ENCODE peak calls at places on chromosomes 11 and 22, in four cellular contexts. H is HepG2, L is K562, C is GM12878. O is an unnamed sample.

GRCh38 chr11:77557553-77557952 is 32.2 kb upstream of the AQP11 start:
- DNase-seq in L (no peak), C (no peak), H (peak), O (peak)

GRCh38 chr11:131671764-131672163 is 301.3 kb downstream of the NTM start:
- DNase-seq in H (no peak), C (no peak), L (no peak), O (no peak)

GRCh38 chr11:77547863-77548551 is 41.7 kb upstream of the AQP11 start:
- DNase-seq in H (peak), L (peak), C (peak), O (peak)

GRCh38 chr11:74717211-74717997 is 13.8 kb downstream of the CHRDL2 start:
- DNase-seq in L (no peak), C (no peak), H (no peak), O (no peak)

GRCh38 chr22:49638001-49638400 is 189.7 kb downstream of the BRD1 start:
- DNase-seq in H (no peak), C (no peak), L (no peak), O (no peak)

GRCh38 chr22:46491936-46492335 is 45.5 kb downstream of the CELSR1 start:
- DNase-seq in H (no peak), L (no peak), C (no peak), O (no peak)

GRCh38 chr22:26321469-26321913 is 107.6 kb upstream of the ASPHD2 start:
- DNase-seq in L (peak), C (no peak), H (no peak), O (no peak)

GRCh38 chr11:114147389-114148382 is 88.2 kb downstream of the ZBTB16 start:
- DNase-seq in C (no peak), L (peak), H (no peak), O (no peak)

GRCh38 chr11:77879218-77879617 is 58.3 kb downstream of the AAMDC start:
- DNase-seq in C (peak), L (no peak), H (no peak), O (no peak)

GRCh38 chr11:44955019-44955738 is 4.5 kb upstream of the TP53I11 start:
- DNase-seq in L (peak), C (no peak), H (no peak), O (no peak)

GRCh38 chr22:44712962-44713361 is 11.0 kb downstream of the PRR5 start:
- DNase-seq in H (no peak), L (no peak), C (no peak), O (no peak)

GRCh38 chr22:48744283-48744641 is 1083.4 kb downstream of the BRD1 start:
- DNase-seq in C (no peak), H (no peak), L (no peak), O (no peak)

GRCh38 chr11:65118097-65118837 is 766 bp upstream of the ZNHIT2 start:
- DNase-seq in L (no peak), C (no peak), H (no peak), O (no peak)

GRCh38 chr11:8610532-8611116 is 16.6 kb upstream of the STK33 start:
- DNase-seq in H (no peak), C (no peak), L (no peak), O (no peak)

GRCh38 chr22:45441158-45441557 is 27.7 kb downstream of the RIBC2 start:
- DNase-seq in L (peak), H (peak), C (no peak), O (peak)

GRCh38 chr11:67484847-67485311 is 2.1 kb downstream of the AIP start:
- DNase-seq in C (peak), H (no peak), L (no peak), O (no peak)

GRCh38 chr11:30585892-30586250 is 282 bp downstream of the MPPED2 start:
- DNase-seq in L (no peak), H (no peak), C (no peak), O (peak)

GRCh38 chr22:50272103-50272782 is 2.1 kb upstream of the MAPK11 start:
- DNase-seq in C (no peak), H (no peak), L (no peak), O (no peak)

GRCh38 chr11:64219354-64219684 is 6.7 kb downstream of the TRPT1 start:
- DNase-seq in H (no peak), C (no peak), L (no peak), O (no peak)

GRCh38 chr11:107856981-107857517 is 1.5 kb downstream of the SLC35F2 start:
- DNase-seq in C (no peak), L (no peak), H (no peak), O (no peak)

GRCh38 chr11:69460540-69461257 is 20.8 kb upstream of the LINC01488 start:
- DNase-seq in H (peak), L (no peak), C (no peak), O (no peak)

GRCh38 chr11:61254403-61255025 is 13.5 kb downstream of the PGA5 start:
- DNase-seq in H (peak), L (peak), C (peak), O (peak)

GRCh38 chr11:47268448-47269001 is 1.4 kb upstream of the MADD start:
- DNase-seq in H (no peak), L (no peak), C (no peak), O (no peak)

GRCh38 chr11:17600316-17601205 is 53.5 kb downstream of the OTOG start:
- DNase-seq in C (no peak), L (no peak), H (no peak), O (no peak)

GRCh38 chr22:31286360-31287255 is 5.7 kb downstream of the PIK3IP1 start:
- DNase-seq in L (no peak), H (no peak), C (no peak), O (no peak)

GRCh38 chr11:130551388-130551787 is 102.9 kb downstream of the ADAMTS15 start:
- DNase-seq in C (no peak), H (no peak), L (no peak), O (no peak)

GRCh38 chr22:29988719-29989118 is 91.5 kb upstream of the HORMAD2 start:
- DNase-seq in H (no peak), C (no peak), L (no peak), O (no peak)

DNA sequence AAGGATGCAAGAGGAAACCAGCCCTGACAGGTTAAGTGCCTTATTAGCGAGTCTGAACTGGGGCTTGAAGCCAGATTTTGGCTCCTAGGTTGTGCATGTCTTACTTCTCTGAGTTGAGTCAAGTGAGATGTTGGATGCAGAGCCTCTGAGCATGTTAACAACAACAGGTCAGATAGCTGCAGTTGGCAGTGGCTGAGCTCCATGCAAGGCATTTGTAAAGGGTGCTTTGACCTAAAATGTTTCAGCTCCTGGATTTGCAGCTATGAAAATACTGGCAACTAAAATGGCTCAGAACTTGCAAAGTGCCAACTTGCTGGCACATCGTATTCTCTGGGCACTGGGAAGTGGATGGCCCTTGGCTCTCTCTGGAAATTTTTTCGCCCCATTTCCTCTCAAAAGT is 16.4 kb upstream of the CSRP3 start:
- DNase-seq in L (no peak), H (no peak), C (no peak), O (no peak)
- TF ChIP-seq FOXK2 in L (no peak), H (no peak), C (no peak), O (no peak)

GRCh38 chr11:43269229-43269928 is 42.4 kb upstream of the API5 start:
- DNase-seq in C (no peak), L (no peak), H (no peak), O (no peak)
- TF ChIP-seq FOXM1 in C (no peak), L (no peak), H (no peak), O (no peak)

GRCh38 chr22:24450600-24450999 is 23.2 kb downstream of the ADORA2A start:
- DNase-seq in H (no peak), C (no peak), L (no peak), O (no peak)
- TF ChIP-seq FOXK2 in H (no peak), C (no peak), L (no peak), O (no peak)

GRCh38 chr11:117126223-117126965 is 17.7 kb upstream of the PAFAH1B2 start:
- DNase-seq in L (no peak), C (no peak), H (no peak), O (no peak)
- TF ChIP-seq FOXM1 in L (no peak), C (no peak), H (no peak), O (no peak)

GRCh38 chr22:17627961-17628303 is 617 bp downstream of the ATP6V1E1 start:
- DNase-seq in L (no peak), H (no peak), C (no peak), O (no peak)
- TF ChIP-seq FOXK2 in L (no peak), H (no peak), C (no peak), O (no peak)

GRCh38 chr11:1287928-1288327 is 21.5 kb downstream of the TOLLIP start:
- DNase-seq in C (no peak), L (no peak), H (no peak), O (no peak)

GRCh38 chr11:1283091-1283511 is 26.3 kb downstream of the TOLLIP start:
- DNase-seq in C (no peak), L (no peak), H (no peak), O (no peak)

GRCh38 chr11:1285876-1286275 is 23.6 kb downstream of the TOLLIP start:
- DNase-seq in L (no peak), C (no peak), H (no peak), O (no peak)

GRCh38 chr11:1283906-1284305 is 25.5 kb downstream of the TOLLIP start:
- DNase-seq in C (no peak), H (no peak), L (no peak), O (no peak)

DNA sequence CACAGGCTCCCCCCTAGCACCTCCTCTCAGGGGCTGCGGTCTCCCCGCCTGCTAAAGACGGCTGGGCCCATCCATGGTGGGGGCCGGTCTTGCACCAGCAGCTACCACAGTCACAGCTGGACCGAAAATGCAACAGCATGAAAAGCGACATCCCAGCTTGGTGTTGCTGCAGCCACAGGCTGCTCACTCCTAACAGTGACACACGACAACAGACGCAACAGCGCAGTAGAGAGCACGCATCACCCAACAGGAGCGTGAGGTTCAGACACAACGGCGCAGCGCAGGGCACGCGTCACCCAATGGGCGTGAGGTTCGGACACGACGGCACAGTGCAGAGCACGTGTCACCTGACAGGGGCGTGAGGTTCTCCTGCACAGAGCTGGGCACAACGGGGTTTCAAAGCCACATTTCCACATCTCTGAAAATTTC is 24.1 kb downstream of the TOLLIP start:
- DNase-seq in H (no peak), L (no peak), C (no peak), O (no peak)
- TF ChIP-seq FOXM1 in H (no peak), L (no peak), C (no peak), O (no peak)

DNA sequence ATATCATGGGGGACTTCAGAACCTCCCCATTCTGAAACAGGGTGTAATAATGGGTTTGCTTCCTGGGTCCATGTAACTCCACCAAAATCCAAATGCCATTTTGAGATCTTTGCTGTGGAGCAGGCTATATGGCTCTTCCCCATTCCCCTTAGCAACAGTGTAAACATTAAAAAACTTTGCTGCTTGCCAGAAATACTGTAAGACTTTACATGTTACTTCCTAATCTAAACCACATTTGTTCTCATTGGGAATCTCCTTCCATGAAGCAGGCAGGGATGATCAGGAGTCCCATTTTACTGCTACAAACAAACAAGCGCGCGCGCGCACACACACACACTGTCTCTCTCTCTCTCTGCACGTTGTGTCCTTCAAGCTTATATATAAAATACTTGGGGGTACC is 86.5 kb downstream of the ANO3 start:
- DNase-seq in H (no peak), L (no peak), C (no peak), O (no peak)
- TF ChIP-seq FOXK2 in H (no peak), L (no peak), C (no peak), O (no peak)

GRCh38 chr11:550021-550745 is 10.4 kb downstream of the LMNTD2 start:
- DNase-seq in L (no peak), H (no peak), C (no peak), O (no peak)
- TF ChIP-seq FOXM1 in L (no peak), H (no peak), C (no peak), O (no peak)

DNA sequence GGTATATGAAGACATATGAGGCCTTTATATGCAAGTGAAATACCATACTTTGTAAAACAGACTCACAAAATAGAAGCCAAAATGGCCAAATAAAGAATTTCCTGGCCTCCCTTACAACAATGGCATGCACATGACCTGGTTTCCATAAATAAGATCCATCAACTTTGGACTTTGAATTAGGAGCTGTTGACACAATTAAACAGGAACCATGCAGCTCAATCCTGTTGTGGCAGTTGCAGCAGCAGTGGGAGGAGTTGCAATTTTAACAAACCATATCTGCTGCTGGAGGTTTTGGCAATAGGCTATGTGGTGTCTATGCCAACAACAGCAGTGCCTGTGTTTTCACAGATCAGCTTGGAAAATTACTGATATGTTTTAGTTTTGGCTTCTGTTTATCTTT is 818.6 kb downstream of the FAM181B start:
- DNase-seq in L (no peak), H (peak), C (no peak), O (no peak)
- TF ChIP-seq FOXK2 in L (no peak), H (no peak), C (no peak), O (no peak)

O was measured in HEK293T.